ENCODE peak calls at places on chromosomes 13 and 19, in eight cellular contexts. E is uterus, K is heart right ventricle, M is ascending aorta, V is ovary, D is psoas muscle, F is body of pancreas, T is HL-60. A is an unnamed sample.

GRCh38 chr19:4390017-4390861 is 10.1 kb downstream of the SH3GL1 start:
- DNase-seq in E (no peak), T (no peak), D (peak; percentile 66), F (no peak), M (no peak), K (no peak), V (peak; percentile 38), A (no peak)

GRCh38 chr13:48567521-48568331 is 34.8 kb upstream of the RCBTB2 start:
- DNase-seq in T (peak; percentile 83), M (no peak), D (no peak), F (no peak), E (no peak), V (peak; percentile 46), K (no peak), A (no peak)

GRCh38 chr13:48278806-48279205 is 24.7 kb upstream of the RB1 start:
- DNase-seq in K (no peak), V (no peak), T (no peak), M (no peak), F (no peak), E (no peak), D (no peak), A (no peak)

GRCh38 chr13:107574517-107575215 is 640.7 kb downstream of the LIG4 start:
- DNase-seq in D (no peak), M (no peak), V (no peak), E (no peak), K (no peak), T (no peak), F (no peak), A (no peak)

GRCh38 chr13:27309967-27310598 is 39.5 kb downstream of the RASL11A start:
- DNase-seq in D (no peak), E (no peak), T (no peak), F (no peak), V (no peak), M (no peak), K (no peak), A (peak; percentile 51)

GRCh38 chr13:50957620-50958019 is 48.0 kb downstream of the RNASEH2B start:
- DNase-seq in E (no peak), D (no peak), F (no peak), K (no peak), V (no peak), M (no peak), T (no peak), A (no peak)

GRCh38 chr19:6216236-6216995 is 63.4 kb downstream of the MLLT1 start:
- DNase-seq in E (peak; percentile 28), K (peak; percentile 20), V (no peak), T (no peak), M (no peak), F (no peak), D (peak; percentile 45), A (no peak)

GRCh38 chr19:30609656-30610270 is 237.6 kb downstream of the ZNF536 start:
- DNase-seq in V (no peak), E (no peak), T (no peak), K (no peak), M (no peak), F (no peak), D (no peak), A (no peak)

GRCh38 chr19:28319208-28319607 is 893.7 kb downstream of the UQCRFS1 start:
- DNase-seq in T (no peak), M (no peak), F (no peak), E (no peak), K (no peak), V (no peak), D (no peak), A (no peak)

GRCh38 chr13:90675129-90675528 is 672.4 kb upstream of the MIR17HG start:
- DNase-seq in K (no peak), F (no peak), E (no peak), M (no peak), V (no peak), T (no peak), D (no peak), A (no peak)

GRCh38 chr13:112253631-112254030 is 122.5 kb upstream of the SPACA7 start:
- DNase-seq in V (no peak), K (no peak), D (no peak), E (no peak), T (no peak), F (no peak), M (no peak), A (no peak)

GRCh38 chr13:46622013-46622917 is 69.3 kb downstream of the LRCH1 start:
- DNase-seq in M (no peak), D (no peak), V (no peak), E (no peak), F (no peak), K (no peak), T (no peak), A (no peak)

GRCh38 chr13:71609271-71609670 is 257.7 kb downstream of the DACH1 start:
- DNase-seq in K (no peak), D (no peak), E (no peak), M (no peak), V (no peak), T (no peak), F (no peak), A (no peak)

GRCh38 chr13:113364371-113364932 is 522 bp upstream of the GRTP1 start:
- DNase-seq in M (no peak), T (no peak), E (peak; percentile 59), F (peak; percentile 38), V (no peak), D (peak; percentile 74), K (no peak), A (no peak)

GRCh38 chr19:37959665-37960114 is 52.7 kb downstream of the SIPA1L3 start:
- DNase-seq in E (no peak), M (no peak), T (no peak), K (no peak), F (no peak), V (no peak), D (no peak), A (no peak)

GRCh38 chr13:83980322-83980721 is 98.0 kb upstream of the SLITRK1 start:
- DNase-seq in D (no peak), V (no peak), T (no peak), F (no peak), K (no peak), E (no peak), M (no peak), A (no peak)

GRCh38 chr19:44905437-44906160 is at the start of gene APOE:
- DNase-seq in F (no peak), T (no peak), K (no peak), E (no peak), D (no peak), V (peak; percentile 64), M (no peak), A (no peak)

GRCh38 chr13:50323440-50324070 is 308.3 kb downstream of the KCNRG start:
- DNase-seq in F (no peak), V (no peak), D (no peak), K (no peak), M (no peak), T (no peak), E (no peak), A (no peak)

GRCh38 chr19:7916137-7916907 is 1.7 kb downstream of the TGFBR3L start:
- DNase-seq in V (peak; percentile 31), M (no peak), E (no peak), K (no peak), D (peak; percentile 67), T (peak; percentile 59), F (no peak), A (peak; percentile 32)

DNA sequence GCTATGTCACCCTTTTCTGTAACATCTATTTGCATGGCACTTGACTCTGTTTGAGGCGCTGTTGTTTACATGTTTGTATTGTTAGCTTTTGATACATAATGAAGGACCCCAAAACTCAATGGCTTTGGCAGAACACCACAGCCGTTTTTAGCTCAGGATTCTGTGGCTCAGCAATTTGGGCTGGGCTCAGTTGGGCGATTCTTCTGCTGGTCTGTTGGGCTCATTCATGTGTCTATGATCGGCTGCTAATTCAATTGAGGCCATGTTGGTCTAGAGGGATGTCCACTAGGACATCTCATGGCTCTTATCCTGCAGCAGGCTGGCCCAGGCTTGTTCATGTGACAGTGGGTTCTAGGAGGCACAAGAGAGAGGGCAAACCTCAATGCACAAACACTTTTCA is 33.9 kb downstream of the VSTM2B start:
- DNase-seq in K (no peak), M (no peak), F (no peak), V (no peak), T (no peak), D (no peak), E (no peak), A (no peak)
- H3K27me3 ChIP-seq in K (peaks cover 8% of the 10 kb centered on the region), M (no peaks in the 10 kb centered on the region), F (no peaks in the 10 kb centered on the region), V (no peaks in the 10 kb centered on the region), T (no peaks in the 10 kb centered on the region), D (peaks cover 1% of the 10 kb centered on the region), E (no peaks in the 10 kb centered on the region), A (no peaks in the 10 kb centered on the region)

GRCh38 chr19:2475702-2476450 is at the start of gene GADD45B:
- DNase-seq in M (peak; percentile 89), F (peak; percentile 99), T (peak; percentile 98), D (peak; percentile 98), E (peak; percentile 98), K (peak; percentile 97), V (peak; percentile 99), A (peak; percentile 97)
- H3K27me3 ChIP-seq in M (no peaks in the 10 kb centered on the region), F (no peaks in the 10 kb centered on the region), T (no peaks in the 10 kb centered on the region), D (no peaks in the 10 kb centered on the region), E (no peaks in the 10 kb centered on the region), K (no peaks in the 10 kb centered on the region), V (no peaks in the 10 kb centered on the region), A (no peaks in the 10 kb centered on the region)

DNA sequence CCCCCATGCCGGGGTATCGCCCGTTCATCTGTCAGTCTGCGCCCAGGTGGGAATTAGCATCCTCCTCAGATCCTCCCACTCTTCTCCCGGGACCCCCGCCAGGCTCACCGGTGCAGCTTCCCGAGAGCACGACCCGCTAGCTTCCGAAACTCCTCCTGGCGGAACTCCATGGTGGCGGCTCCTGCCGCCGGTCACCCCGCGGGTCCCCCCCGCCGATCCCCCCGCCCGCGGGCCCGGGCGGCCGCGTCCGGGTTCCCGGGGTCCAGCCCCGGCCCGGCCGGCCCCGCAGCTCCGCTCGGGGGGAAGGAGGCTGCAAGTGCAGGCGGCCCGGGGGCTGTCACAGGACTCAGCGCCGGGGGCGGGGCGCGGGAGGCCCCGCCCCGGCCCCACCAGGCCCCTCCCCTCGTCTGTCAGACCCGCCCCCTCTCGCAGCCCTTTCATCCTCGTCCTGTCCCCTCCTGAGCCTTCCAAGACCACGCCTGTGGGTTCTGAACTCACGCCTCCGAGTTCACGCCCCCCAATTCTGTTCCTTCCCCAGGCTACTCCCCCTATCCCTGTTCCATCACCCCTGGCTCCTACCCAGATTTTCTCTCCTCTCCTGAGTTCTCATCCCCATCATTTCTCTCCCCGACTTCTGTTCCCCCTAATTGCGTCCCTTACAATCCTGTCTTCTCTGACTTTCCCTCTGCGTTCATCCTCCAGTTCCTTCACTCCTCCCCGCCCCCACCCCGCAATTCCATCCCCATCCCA is at the start of gene SLC17A7:
- DNase-seq in F (no peak), M (no peak), T (no peak), K (peak; percentile 61), D (peak; percentile 83), V (no peak), E (peak; percentile 76), A (no peak)
- H3K27me3 ChIP-seq in F (no peaks in the 10 kb centered on the region), M (peaks cover 17% of the 10 kb centered on the region), T (peaks cover 50% of the 10 kb centered on the region), K (peaks cover 55% of the 10 kb centered on the region), D (peaks cover 31% of the 10 kb centered on the region), V (no peaks in the 10 kb centered on the region), E (no peaks in the 10 kb centered on the region), A (peaks cover 3% of the 10 kb centered on the region)

DNA sequence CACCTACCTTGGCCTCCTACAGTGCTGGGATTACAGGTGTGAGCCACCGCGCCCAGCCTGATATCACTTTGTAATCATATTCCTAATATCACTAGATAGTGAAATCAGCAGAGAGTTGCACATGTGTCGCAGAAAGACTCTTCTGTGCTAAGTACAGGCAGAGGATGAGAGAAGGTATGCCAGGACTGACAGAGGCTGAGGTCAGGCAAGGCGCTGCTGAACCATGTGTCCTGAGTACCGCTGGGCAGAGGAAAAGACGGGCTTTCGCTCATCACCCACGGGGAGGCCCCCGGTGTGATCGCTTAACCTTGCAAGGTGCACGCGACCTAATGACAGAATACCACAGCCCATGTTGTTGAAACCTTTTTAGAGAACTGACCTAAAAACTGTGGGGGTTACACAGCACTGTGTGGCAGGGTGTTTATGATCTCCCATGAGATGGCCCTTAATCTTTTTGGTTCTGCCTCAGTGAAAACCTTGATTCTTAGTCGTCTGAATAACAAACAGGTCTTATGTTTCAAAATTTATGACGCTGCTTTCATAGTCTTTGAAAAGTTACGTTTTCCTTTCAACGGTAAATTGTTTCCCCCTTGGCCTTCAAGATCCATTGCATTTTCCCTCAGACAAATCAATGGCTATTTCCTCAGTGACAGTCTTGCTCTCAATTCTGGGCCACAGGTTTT is 12.2 kb downstream of the GJA3 start:
- DNase-seq in E (no peak), T (no peak), D (no peak), M (no peak), F (no peak), V (no peak), K (no peak), A (no peak)
- H3K27me3 ChIP-seq in E (no peaks in the 10 kb centered on the region), T (no peaks in the 10 kb centered on the region), D (peaks cover 4% of the 10 kb centered on the region), M (no peaks in the 10 kb centered on the region), F (no peaks in the 10 kb centered on the region), V (no peaks in the 10 kb centered on the region), K (peaks cover 20% of the 10 kb centered on the region), A (peaks cover 10% of the 10 kb centered on the region)